ENCODE peak calls at places on chromosomes 3 and 15, in seven cellular contexts. H is RWPE2; E is CD8-positive, alpha-beta memory T cell; B is cardiac muscle cell; Y is ovary; K is naive thymus-derived CD4-positive, alpha-beta T cell; L is mesendoderm. J is an unnamed sample.

GRCh38 chr3:4060608-4061007 is 242.6 kb upstream of the SETMAR start:
- DNase-seq in H (no peak), L (no peak), Y (no peak), B (no peak), E (no peak), K (no peak), J (no peak)

GRCh38 chr15:91980502-91981267 is 127.2 kb downstream of the SLCO3A1 start:
- DNase-seq in L (no peak), B (peak; percentile 38), H (no peak), E (no peak), K (no peak), Y (no peak), J (no peak)

GRCh38 chr3:97958396-97958795 is 13.8 kb downstream of the RIOX2 start:
- DNase-seq in B (no peak), E (no peak), H (no peak), K (no peak), Y (no peak), L (no peak), J (no peak)

GRCh38 chr3:171459942-171460225 is 321 bp downstream of the TNIK start:
- DNase-seq in L (no peak), E (no peak), H (no peak), B (no peak), Y (no peak), K (no peak), J (no peak)

GRCh38 chr3:99248913-99249312 is 347.4 kb upstream of the DCBLD2 start:
- DNase-seq in E (no peak), H (no peak), L (no peak), Y (no peak), B (no peak), K (no peak), J (no peak)

GRCh38 chr3:44966795-44967278 is 9.1 kb downstream of the ZDHHC3 start:
- DNase-seq in B (no peak), Y (no peak), H (peak; percentile 82), E (no peak), L (no peak), K (no peak), J (no peak)

GRCh38 chr3:38004415-38005075 is 14.0 kb downstream of the VILL start:
- DNase-seq in H (no peak), E (peak; percentile 30), Y (no peak), B (peak; percentile 77), L (peak; percentile 63), K (peak; percentile 29), J (peak; percentile 20)

GRCh38 chr3:127520993-127521392 is 69.5 kb downstream of the TPRA1 start:
- DNase-seq in B (no peak), H (no peak), K (no peak), E (no peak), L (no peak), Y (no peak), J (no peak)

GRCh38 chr3:159835126-159835525 is 153.5 kb upstream of the IL12A start:
- DNase-seq in K (no peak), Y (no peak), L (no peak), E (no peak), B (no peak), H (no peak), J (no peak)

GRCh38 chr3:179279837-179280236 is 28.9 kb upstream of the KCNMB3 start:
- DNase-seq in H (no peak), E (no peak), B (no peak), L (no peak), Y (no peak), K (no peak), J (no peak)

GRCh38 chr3:165206454-165207266 is 10.5 kb upstream of the SLITRK3 start:
- DNase-seq in L (peak; percentile 88), Y (peak; percentile 68), E (no peak), B (peak; percentile 84), K (no peak), H (no peak), J (no peak)

GRCh38 chr15:22979699-22980188 is 424 bp downstream of the CYFIP1 start:
- DNase-seq in K (peak; percentile 8), B (peak; percentile 47), H (peak; percentile 64), E (no peak), L (peak; percentile 63), Y (peak; percentile 71), J (no peak)

GRCh38 chr15:67116742-67117141 is 51.3 kb downstream of the SMAD3 start:
- DNase-seq in B (no peak), L (peak; percentile 74), K (no peak), H (no peak), E (no peak), Y (no peak), J (no peak)

GRCh38 chr3:52222319-52223221 is 2.9 kb downstream of the TLR9 start:
- DNase-seq in H (peak; percentile 68), B (no peak), Y (no peak), E (no peak), L (no peak), K (no peak), J (no peak)

GRCh38 chr3:35484939-35485605 is 154.3 kb upstream of the ARPP21 start:
- DNase-seq in Y (no peak), H (no peak), E (no peak), L (no peak), B (peak; percentile 11), K (no peak), J (no peak)

GRCh38 chr15:82894971-82895520 is 57.5 kb downstream of the HOMER2 start:
- DNase-seq in K (no peak), L (peak; percentile 75), Y (no peak), E (no peak), B (peak; percentile 45), H (no peak), J (no peak)

GRCh38 chr15:70066004-70066403 is 31.7 kb downstream of the TLE3 start:
- DNase-seq in E (no peak), Y (no peak), H (no peak), B (no peak), L (no peak), K (no peak), J (no peak)

GRCh38 chr3:25582242-25582641 is 82.5 kb downstream of the TOP2B start:
- DNase-seq in B (peak; percentile 53), Y (no peak), K (no peak), E (no peak), H (peak; percentile 75), L (peak; percentile 54), J (no peak)

GRCh38 chr15:50778089-50778488 is 12.6 kb upstream of the SPPL2A start:
- DNase-seq in L (no peak), Y (no peak), K (no peak), B (no peak), E (no peak), H (no peak), J (no peak)

GRCh38 chr3:129612350-129613204 is 6.1 kb upstream of the PLXND1 start:
- DNase-seq in H (no peak), Y (no peak), E (no peak), L (peak; percentile 78), K (no peak), B (no peak), J (no peak)

GRCh38 chr3:194986208-194987043 is 284.5 kb downstream of the XXYLT1 start:
- DNase-seq in H (peak; percentile 77), Y (no peak), E (no peak), K (no peak), B (no peak), L (no peak), J (no peak)

GRCh38 chr3:8713901-8714759 is 19.5 kb upstream of the CAV3 start:
- DNase-seq in L (peak; percentile 63), E (no peak), K (no peak), B (peak; percentile 22), Y (no peak), H (no peak), J (no peak)

GRCh38 chr15:91263632-91264477 is 163.8 kb downstream of the SV2B start:
- DNase-seq in L (peak; percentile 10), K (no peak), B (no peak), E (no peak), H (no peak), Y (no peak), J (no peak)

GRCh38 chr15:88832791-88833190 is 29.6 kb downstream of the ACAN start:
- DNase-seq in B (no peak), E (no peak), L (no peak), K (no peak), Y (no peak), H (no peak), J (no peak)

GRCh38 chr3:11791339-11792200 is 55.1 kb downstream of the TAMM41 start:
- DNase-seq in Y (no peak), L (no peak), E (no peak), B (no peak), H (no peak), K (no peak), J (no peak)
- H3K36me3 ChIP-seq in Y (no peaks in the 10 kb centered on the region), L (no peaks in the 10 kb centered on the region), E (peaks cover 62% of the 10 kb centered on the region), B (peaks cover 8% of the 10 kb centered on the region), H (peaks cover 24% of the 10 kb centered on the region), K (peaks cover 8% of the 10 kb centered on the region), J (peaks cover 64% of the 10 kb centered on the region)

DNA sequence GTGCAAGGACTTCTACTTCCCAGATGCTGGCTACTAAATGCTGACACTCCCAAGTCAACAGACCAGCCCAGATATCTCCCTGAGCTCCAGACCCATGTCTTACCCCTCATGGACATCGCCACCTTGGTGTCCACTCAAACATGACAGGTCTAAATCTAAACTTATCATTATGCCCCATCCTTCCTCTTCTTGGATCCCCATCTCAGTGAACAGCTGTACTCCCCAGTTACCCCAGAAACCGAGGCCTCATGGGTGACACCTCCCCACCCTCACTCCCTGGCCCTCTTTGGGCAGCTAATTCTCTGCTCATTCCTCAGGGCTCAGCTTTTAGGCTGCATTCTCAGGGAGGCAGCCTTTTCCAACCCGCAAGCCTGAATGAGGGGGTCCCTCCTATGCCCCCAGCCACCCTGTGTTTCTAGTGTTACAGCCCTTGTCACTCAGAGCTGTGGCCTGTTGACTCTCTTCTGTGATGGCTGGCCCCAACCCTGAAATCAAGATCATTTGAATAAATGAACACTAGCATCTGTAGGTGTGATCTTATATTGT is 5.4 kb downstream of the EHD4 start:
- DNase-seq in L (no peak), H (no peak), Y (no peak), B (no peak), K (no peak), E (no peak), J (no peak)
- H3K4me1 ChIP-seq in L (peaks cover 15% of the 10 kb centered on the region), H (peaks cover 42% of the 10 kb centered on the region), Y (peaks cover 4% of the 10 kb centered on the region), B (peaks cover 52% of the 10 kb centered on the region), K (peaks cover 19% of the 10 kb centered on the region), E (peaks cover 26% of the 10 kb centered on the region), J (peaks cover 23% of the 10 kb centered on the region)

DNA sequence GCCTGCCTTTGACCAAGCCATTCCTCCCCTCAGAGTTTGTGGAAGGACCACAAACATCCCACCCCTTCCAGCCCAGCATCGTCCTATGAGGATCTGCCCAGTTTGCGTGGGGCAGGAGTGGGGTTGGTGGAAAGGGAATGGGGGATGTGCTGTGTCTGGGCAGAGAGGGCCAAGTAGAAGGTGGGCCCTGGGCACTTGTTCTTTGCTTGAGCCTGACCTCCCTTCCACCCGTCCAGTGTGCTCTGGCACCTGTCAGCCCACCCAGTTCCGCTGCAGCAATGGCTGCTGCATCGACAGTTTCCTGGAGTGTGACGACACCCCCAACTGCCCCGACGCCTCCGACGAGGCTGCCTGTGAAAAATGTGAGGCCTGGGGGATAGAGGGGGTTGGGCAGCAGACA is 10.3 kb downstream of the SPINT1 start:
- DNase-seq in H (no peak), L (no peak), Y (no peak), E (no peak), B (no peak), K (no peak), J (no peak)
- H3K36me3 ChIP-seq in H (peaks cover 86% of the 10 kb centered on the region), L (peaks cover 8% of the 10 kb centered on the region), Y (no peaks in the 10 kb centered on the region), E (no peaks in the 10 kb centered on the region), B (no peaks in the 10 kb centered on the region), K (no peaks in the 10 kb centered on the region), J (no peaks in the 10 kb centered on the region)

DNA sequence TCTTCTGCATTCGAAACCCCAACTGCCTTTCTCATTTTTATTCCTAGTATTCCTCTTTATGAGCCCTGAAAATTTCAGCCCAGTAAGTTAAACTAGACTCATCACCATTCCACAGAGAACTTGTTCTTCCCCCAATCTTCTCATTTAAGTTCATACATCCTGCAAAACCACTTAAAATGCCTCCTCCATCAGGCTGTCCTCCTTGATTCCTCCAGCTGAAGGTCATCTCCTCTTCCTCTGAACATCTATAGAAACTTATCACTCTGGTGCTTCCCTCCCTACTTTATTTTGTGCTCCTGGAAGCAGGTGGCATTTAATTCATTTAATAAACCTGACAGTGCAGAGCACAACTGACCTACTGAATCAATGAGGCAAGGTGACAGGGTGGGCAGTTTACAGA is 38.3 kb downstream of the VGLL4 start:
- DNase-seq in B (no peak), Y (no peak), H (no peak), K (no peak), L (no peak), E (no peak), J (no peak)
- H3K4me1 ChIP-seq in B (peaks cover 55% of the 10 kb centered on the region), Y (peaks cover 40% of the 10 kb centered on the region), H (peaks cover 52% of the 10 kb centered on the region), K (no peaks in the 10 kb centered on the region), L (peaks cover 12% of the 10 kb centered on the region), E (peaks cover 12% of the 10 kb centered on the region), J (no peaks in the 10 kb centered on the region)

J was measured in effector memory CD4-positive, alpha-beta T cell.